ENCODE peak calls at places on chromosomes 11 and 22, in eight cellular contexts. One of them, this sample, is unnamed.

GRCh38 chr11:36075053-36075452 is 131.2 kb downstream of the LDLRAD3 start:
- DNase-seq in CD8-positive, alpha-beta memory T cell: no peak
- DNase-seq in adrenal gland: no peak
- DNase-seq in CD4-positive, CD25-positive, alpha-beta regulatory T cell: no peak
- DNase-seq in spleen: no peak
- DNase-seq in Panc1: no peak
- DNase-seq in CD8-positive, alpha-beta T cell: no peak
- DNase-seq in caudate nucleus: no peak
- DNase-seq in this sample: peak

GRCh38 chr22:30743257-30744020 is 48.8 kb downstream of the OSBP2 start:
- DNase-seq in CD8-positive, alpha-beta T cell: no peak
- DNase-seq in adrenal gland: no peak
- DNase-seq in Panc1: no peak
- DNase-seq in caudate nucleus: no peak
- DNase-seq in spleen: no peak
- DNase-seq in CD4-positive, CD25-positive, alpha-beta regulatory T cell: no peak
- DNase-seq in CD8-positive, alpha-beta memory T cell: no peak
- DNase-seq in this sample: no peak

GRCh38 chr11:110173775-110174644 is 80.8 kb downstream of the ZC3H12C start:
- DNase-seq in spleen: peak
- DNase-seq in CD8-positive, alpha-beta T cell: peak
- DNase-seq in caudate nucleus: peak
- DNase-seq in adrenal gland: peak
- DNase-seq in CD4-positive, CD25-positive, alpha-beta regulatory T cell: peak
- DNase-seq in CD8-positive, alpha-beta memory T cell: peak
- DNase-seq in Panc1: no peak
- DNase-seq in this sample: no peak

GRCh38 chr11:60857378-60858232 is 1.9 kb upstream of the PTGDR2 start:
- DNase-seq in Panc1: no peak
- DNase-seq in caudate nucleus: no peak
- DNase-seq in spleen: peak
- DNase-seq in CD8-positive, alpha-beta T cell: no peak
- DNase-seq in CD4-positive, CD25-positive, alpha-beta regulatory T cell: no peak
- DNase-seq in CD8-positive, alpha-beta memory T cell: no peak
- DNase-seq in adrenal gland: no peak
- DNase-seq in this sample: no peak

GRCh38 chr11:45662096-45662664 is 3.2 kb downstream of the CHST1 start:
- DNase-seq in spleen: peak
- DNase-seq in CD8-positive, alpha-beta memory T cell: no peak
- DNase-seq in CD8-positive, alpha-beta T cell: no peak
- DNase-seq in CD4-positive, CD25-positive, alpha-beta regulatory T cell: no peak
- DNase-seq in adrenal gland: no peak
- DNase-seq in caudate nucleus: no peak
- DNase-seq in Panc1: no peak
- DNase-seq in this sample: no peak

GRCh38 chr11:126392638-126393023 is 37.1 kb downstream of the ST3GAL4 start:
- DNase-seq in caudate nucleus: no peak
- DNase-seq in CD8-positive, alpha-beta T cell: no peak
- DNase-seq in spleen: peak
- DNase-seq in CD4-positive, CD25-positive, alpha-beta regulatory T cell: no peak
- DNase-seq in adrenal gland: no peak
- DNase-seq in CD8-positive, alpha-beta memory T cell: no peak
- DNase-seq in Panc1: no peak
- DNase-seq in this sample: no peak

GRCh38 chr22:30074147-30074546 is 6.1 kb upstream of the HORMAD2 start:
- DNase-seq in CD4-positive, CD25-positive, alpha-beta regulatory T cell: no peak
- DNase-seq in CD8-positive, alpha-beta memory T cell: no peak
- DNase-seq in spleen: no peak
- DNase-seq in adrenal gland: no peak
- DNase-seq in Panc1: no peak
- DNase-seq in CD8-positive, alpha-beta T cell: no peak
- DNase-seq in caudate nucleus: no peak
- DNase-seq in this sample: no peak

GRCh38 chr22:43978558-43978957 is 23.3 kb downstream of the SAMM50 start:
- DNase-seq in adrenal gland: no peak
- DNase-seq in CD4-positive, CD25-positive, alpha-beta regulatory T cell: no peak
- DNase-seq in CD8-positive, alpha-beta memory T cell: no peak
- DNase-seq in spleen: peak
- DNase-seq in CD8-positive, alpha-beta T cell: no peak
- DNase-seq in Panc1: no peak
- DNase-seq in caudate nucleus: no peak
- DNase-seq in this sample: no peak

GRCh38 chr11:60222141-60222540 is 20.8 kb downstream of the MS4A4E start:
- DNase-seq in adrenal gland: no peak
- DNase-seq in CD8-positive, alpha-beta T cell: no peak
- DNase-seq in CD4-positive, CD25-positive, alpha-beta regulatory T cell: no peak
- DNase-seq in caudate nucleus: no peak
- DNase-seq in CD8-positive, alpha-beta memory T cell: no peak
- DNase-seq in spleen: no peak
- DNase-seq in Panc1: no peak
- DNase-seq in this sample: no peak

GRCh38 chr22:31106001-31106571 is 1.3 kb downstream of the SELENOM start:
- DNase-seq in adrenal gland: no peak
- DNase-seq in CD4-positive, CD25-positive, alpha-beta regulatory T cell: no peak
- DNase-seq in CD8-positive, alpha-beta memory T cell: no peak
- DNase-seq in caudate nucleus: no peak
- DNase-seq in CD8-positive, alpha-beta T cell: no peak
- DNase-seq in Panc1: no peak
- DNase-seq in spleen: peak
- DNase-seq in this sample: no peak

GRCh38 chr11:122287401-122287800 is 171.4 kb upstream of the BLID start:
- DNase-seq in CD4-positive, CD25-positive, alpha-beta regulatory T cell: no peak
- DNase-seq in CD8-positive, alpha-beta T cell: no peak
- DNase-seq in CD8-positive, alpha-beta memory T cell: no peak
- DNase-seq in caudate nucleus: no peak
- DNase-seq in Panc1: no peak
- DNase-seq in adrenal gland: no peak
- DNase-seq in spleen: no peak
- DNase-seq in this sample: no peak

GRCh38 chr11:34146411-34146810 is 41.0 kb downstream of the NAT10 start:
- DNase-seq in CD8-positive, alpha-beta memory T cell: no peak
- DNase-seq in CD8-positive, alpha-beta T cell: no peak
- DNase-seq in CD4-positive, CD25-positive, alpha-beta regulatory T cell: no peak
- DNase-seq in spleen: no peak
- DNase-seq in Panc1: no peak
- DNase-seq in caudate nucleus: no peak
- DNase-seq in adrenal gland: no peak
- DNase-seq in this sample: no peak

GRCh38 chr22:46035380-46035741 is 58.4 kb upstream of the WNT7B start:
- DNase-seq in CD8-positive, alpha-beta memory T cell: no peak
- DNase-seq in CD4-positive, CD25-positive, alpha-beta regulatory T cell: no peak
- DNase-seq in CD8-positive, alpha-beta T cell: no peak
- DNase-seq in Panc1: no peak
- DNase-seq in adrenal gland: no peak
- DNase-seq in spleen: no peak
- DNase-seq in caudate nucleus: no peak
- DNase-seq in this sample: no peak

GRCh38 chr11:11584446-11584810 is 37.4 kb downstream of the GALNT18 start:
- DNase-seq in spleen: no peak
- DNase-seq in Panc1: peak
- DNase-seq in CD4-positive, CD25-positive, alpha-beta regulatory T cell: no peak
- DNase-seq in caudate nucleus: peak
- DNase-seq in CD8-positive, alpha-beta T cell: no peak
- DNase-seq in CD8-positive, alpha-beta memory T cell: no peak
- DNase-seq in adrenal gland: no peak
- DNase-seq in this sample: peak

GRCh38 chr11:34262601-34263081 is 95.2 kb downstream of the ABTB2 start:
- DNase-seq in CD8-positive, alpha-beta T cell: no peak
- DNase-seq in CD4-positive, CD25-positive, alpha-beta regulatory T cell: no peak
- DNase-seq in adrenal gland: no peak
- DNase-seq in spleen: no peak
- DNase-seq in caudate nucleus: peak
- DNase-seq in Panc1: no peak
- DNase-seq in CD8-positive, alpha-beta memory T cell: no peak
- DNase-seq in this sample: no peak

GRCh38 chr22:40922484-40923303 is 28.5 kb upstream of the RBX1 start:
- DNase-seq in CD4-positive, CD25-positive, alpha-beta regulatory T cell: peak
- DNase-seq in caudate nucleus: peak
- DNase-seq in spleen: no peak
- DNase-seq in CD8-positive, alpha-beta T cell: no peak
- DNase-seq in adrenal gland: peak
- DNase-seq in CD8-positive, alpha-beta memory T cell: peak
- DNase-seq in Panc1: peak
- DNase-seq in this sample: peak

GRCh38 chr11:34948721-34949120 is 32.3 kb downstream of the PDHX start:
- DNase-seq in CD8-positive, alpha-beta memory T cell: no peak
- DNase-seq in Panc1: no peak
- DNase-seq in adrenal gland: peak
- DNase-seq in CD8-positive, alpha-beta T cell: no peak
- DNase-seq in caudate nucleus: no peak
- DNase-seq in CD4-positive, CD25-positive, alpha-beta regulatory T cell: no peak
- DNase-seq in spleen: no peak
- DNase-seq in this sample: no peak

GRCh38 chr11:89477175-89477574 is 14.0 kb downstream of the NOX4 start:
- DNase-seq in CD8-positive, alpha-beta memory T cell: no peak
- DNase-seq in CD4-positive, CD25-positive, alpha-beta regulatory T cell: no peak
- DNase-seq in spleen: no peak
- DNase-seq in caudate nucleus: no peak
- DNase-seq in adrenal gland: no peak
- DNase-seq in CD8-positive, alpha-beta T cell: no peak
- DNase-seq in Panc1: no peak
- DNase-seq in this sample: no peak

GRCh38 chr11:559712-560304 is 730 bp downstream of the LMNTD2 start:
- DNase-seq in CD8-positive, alpha-beta memory T cell: peak
- DNase-seq in caudate nucleus: peak
- DNase-seq in spleen: peak
- DNase-seq in CD4-positive, CD25-positive, alpha-beta regulatory T cell: peak
- DNase-seq in adrenal gland: no peak
- DNase-seq in CD8-positive, alpha-beta T cell: no peak
- DNase-seq in Panc1: no peak
- DNase-seq in this sample: no peak

DNA sequence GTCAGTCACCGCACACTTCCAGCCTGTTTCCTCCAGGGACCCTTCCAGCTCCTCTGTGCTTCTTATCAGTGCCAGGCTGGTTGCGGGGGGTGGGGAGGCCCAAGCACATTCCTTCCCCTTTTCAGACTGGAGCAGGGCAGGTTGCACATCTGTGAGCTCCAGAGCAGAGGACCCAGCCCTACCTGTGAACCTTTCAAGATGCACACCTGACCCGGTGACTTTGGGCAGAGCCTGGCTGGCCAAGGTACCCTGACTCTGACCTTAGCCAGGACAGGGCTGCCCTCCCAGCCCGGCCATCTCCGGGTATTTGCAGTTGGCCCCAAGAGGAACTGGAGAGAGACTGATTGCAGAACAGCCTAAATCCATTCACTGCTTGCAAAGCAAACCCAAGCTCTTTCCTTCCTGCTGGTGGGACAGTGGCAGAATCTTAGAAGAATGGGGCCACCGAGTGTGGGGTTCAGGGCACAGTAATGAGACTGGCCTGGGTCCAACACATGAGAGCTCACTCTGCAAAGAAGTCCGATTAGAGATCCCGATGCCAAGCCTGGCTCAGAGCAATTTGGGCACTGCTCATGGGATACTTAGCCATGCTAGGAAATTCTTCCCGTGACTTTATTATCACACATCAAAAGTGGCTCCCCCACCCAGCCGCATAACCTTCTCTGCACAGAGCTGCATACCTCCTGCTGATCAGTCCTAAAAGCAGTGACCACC is 64.7 kb upstream of the CCND1 start:
- DNase-seq in CD8-positive, alpha-beta T cell: no peak
- DNase-seq in CD8-positive, alpha-beta memory T cell: no peak
- DNase-seq in caudate nucleus: no peak
- DNase-seq in adrenal gland: no peak
- DNase-seq in Panc1: no peak
- DNase-seq in CD4-positive, CD25-positive, alpha-beta regulatory T cell: no peak
- DNase-seq in spleen: no peak
- DNase-seq in this sample: no peak
- H3K27ac ChIP-seq in CD8-positive, alpha-beta T cell: no peak
- H3K27ac ChIP-seq in CD8-positive, alpha-beta memory T cell: no peak
- H3K27ac ChIP-seq in caudate nucleus: no peak
- H3K27ac ChIP-seq in adrenal gland: no peak
- H3K27ac ChIP-seq in Panc1: no peak
- H3K27ac ChIP-seq in CD4-positive, CD25-positive, alpha-beta regulatory T cell: no peak
- H3K27ac ChIP-seq in spleen: no peak
- H3K27ac ChIP-seq in this sample: no peak

DNA sequence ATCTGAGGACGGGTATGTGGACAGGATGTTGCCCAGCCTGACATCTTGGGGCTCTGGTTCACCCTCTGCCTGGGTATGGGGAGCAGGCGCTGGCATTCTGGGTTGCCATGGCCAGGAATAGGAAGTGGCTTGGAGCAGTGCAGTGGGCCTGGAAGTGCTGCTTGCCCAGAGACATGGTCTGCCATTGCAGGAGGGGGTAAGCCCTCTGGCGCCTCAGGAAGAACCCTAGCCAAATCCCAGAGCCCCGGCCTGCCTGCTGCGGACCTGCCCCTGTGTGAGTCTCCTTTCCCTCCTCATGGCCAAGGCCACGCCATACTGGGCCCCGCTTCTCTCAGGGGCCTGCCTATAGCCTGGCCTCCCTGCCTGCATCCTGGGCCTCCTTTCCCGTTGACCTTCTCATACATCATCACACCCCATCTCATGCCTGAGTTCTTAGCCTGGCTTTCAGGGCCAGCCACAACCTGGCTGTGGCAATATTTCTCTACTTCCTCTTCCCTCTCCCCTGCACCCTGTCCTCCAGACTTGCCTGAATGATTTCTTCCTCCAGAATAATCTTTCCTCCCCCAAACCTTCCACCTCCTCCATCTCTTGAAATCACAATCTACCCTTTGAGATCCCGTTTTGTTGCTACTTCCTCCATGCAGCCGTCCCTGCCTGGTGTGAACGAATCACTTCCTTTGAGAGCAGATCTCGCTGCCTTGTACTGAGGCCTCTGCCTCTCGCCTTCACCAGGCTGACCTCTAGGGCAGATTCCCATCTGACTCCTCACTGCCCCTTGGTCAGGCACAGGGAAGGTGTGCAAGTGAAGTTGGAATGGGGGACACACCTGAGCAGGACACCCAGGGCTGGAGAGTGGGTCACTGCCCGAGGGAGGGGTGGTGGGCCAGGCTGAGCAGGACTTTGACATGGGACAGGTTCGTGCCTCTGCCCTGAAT is 5.2 kb downstream of the CAPN5 start:
- DNase-seq in Panc1: no peak
- DNase-seq in spleen: no peak
- DNase-seq in CD8-positive, alpha-beta T cell: no peak
- DNase-seq in adrenal gland: no peak
- DNase-seq in CD8-positive, alpha-beta memory T cell: no peak
- DNase-seq in CD4-positive, CD25-positive, alpha-beta regulatory T cell: no peak
- DNase-seq in caudate nucleus: no peak
- DNase-seq in this sample: no peak
- H3K27ac ChIP-seq in Panc1: no peak
- H3K27ac ChIP-seq in spleen: peak
- H3K27ac ChIP-seq in CD8-positive, alpha-beta T cell: no peak
- H3K27ac ChIP-seq in adrenal gland: peak
- H3K27ac ChIP-seq in CD8-positive, alpha-beta memory T cell: no peak
- H3K27ac ChIP-seq in CD4-positive, CD25-positive, alpha-beta regulatory T cell: no peak
- H3K27ac ChIP-seq in caudate nucleus: no peak
- H3K27ac ChIP-seq in this sample: peak

GRCh38 chr11:78226684-78227680 is 38.3 kb downstream of the USP35 start:
- DNase-seq in CD4-positive, CD25-positive, alpha-beta regulatory T cell: no peak
- DNase-seq in adrenal gland: no peak
- DNase-seq in CD8-positive, alpha-beta memory T cell: no peak
- DNase-seq in caudate nucleus: no peak
- DNase-seq in spleen: no peak
- DNase-seq in Panc1: no peak
- DNase-seq in CD8-positive, alpha-beta T cell: no peak
- DNase-seq in this sample: no peak
- H3K27ac ChIP-seq in CD4-positive, CD25-positive, alpha-beta regulatory T cell: no peak
- H3K27ac ChIP-seq in adrenal gland: no peak
- H3K27ac ChIP-seq in CD8-positive, alpha-beta memory T cell: no peak
- H3K27ac ChIP-seq in caudate nucleus: no peak
- H3K27ac ChIP-seq in spleen: no peak
- H3K27ac ChIP-seq in Panc1: no peak
- H3K27ac ChIP-seq in CD8-positive, alpha-beta T cell: no peak
- H3K27ac ChIP-seq in this sample: no peak

GRCh38 chr11:69022268-69022667 is 9.2 kb upstream of the MRGPRF start:
- DNase-seq in CD4-positive, CD25-positive, alpha-beta regulatory T cell: no peak
- DNase-seq in caudate nucleus: no peak
- DNase-seq in adrenal gland: no peak
- DNase-seq in CD8-positive, alpha-beta memory T cell: no peak
- DNase-seq in spleen: no peak
- DNase-seq in CD8-positive, alpha-beta T cell: no peak
- DNase-seq in Panc1: no peak
- DNase-seq in this sample: no peak
- H3K27ac ChIP-seq in CD4-positive, CD25-positive, alpha-beta regulatory T cell: no peak
- H3K27ac ChIP-seq in caudate nucleus: no peak
- H3K27ac ChIP-seq in adrenal gland: no peak
- H3K27ac ChIP-seq in CD8-positive, alpha-beta memory T cell: no peak
- H3K27ac ChIP-seq in spleen: no peak
- H3K27ac ChIP-seq in CD8-positive, alpha-beta T cell: no peak
- H3K27ac ChIP-seq in Panc1: no peak
- H3K27ac ChIP-seq in this sample: no peak